ENCODE peak calls at places on chromosomes 6 and 20, in nine cellular contexts. A is cardiac fibroblast, G is smooth muscle cell of the brain vasculature, Q is heart left ventricle, E is cerebellar cortex, X is Panc1, J is GM06990, I is T-helper 1 cell, R is left kidney. D is an unnamed sample.

GRCh38 chr6:115544765-115545409 is 515.8 kb downstream of the FRK start:
- DNase-seq in G (no peak), X (no peak), J (no peak), R (no peak), Q (peak; percentile 23), E (no peak), I (no peak), A (no peak), D (no peak)

GRCh38 chr20:20568604-20569205 is 143.7 kb downstream of the RALGAPA2 start:
- DNase-seq in R (peak; percentile 60), A (peak; percentile 65), G (peak; percentile 17), E (peak; percentile 77), I (no peak), J (no peak), Q (no peak), X (peak; percentile 25), D (no peak)

GRCh38 chr20:46708172-46708860 is 1.1 kb upstream of the SLC2A10 start:
- DNase-seq in E (no peak), Q (no peak), I (no peak), X (no peak), G (no peak), J (no peak), R (peak; percentile 66), A (no peak), D (no peak)

GRCh38 chr6:6003334-6004146 is 3.2 kb downstream of the NRN1 start:
- DNase-seq in E (peak; percentile 74), Q (peak; percentile 60), R (peak; percentile 78), I (no peak), J (no peak), A (no peak), G (no peak), X (no peak), D (no peak)

GRCh38 chr6:142833054-142833453 is 111.9 kb downstream of the HIVEP2 start:
- DNase-seq in R (no peak), E (no peak), J (no peak), G (no peak), Q (no peak), I (no peak), X (peak; percentile 84), A (peak; percentile 79), D (peak; percentile 88)

GRCh38 chr6:29953001-29953436 is 10.7 kb downstream of the HLA-A start:
- DNase-seq in R (no peak), A (peak; percentile 75), G (no peak), I (no peak), X (no peak), J (no peak), E (no peak), Q (no peak), D (peak; percentile 65)

GRCh38 chr20:25259788-25260254 is 11.9 kb downstream of the PYGB start:
- DNase-seq in E (no peak), J (no peak), R (no peak), A (no peak), X (no peak), G (no peak), Q (no peak), I (no peak), D (no peak)

GRCh38 chr6:43268348-43268685 is 25.0 kb downstream of the TTBK1 start:
- DNase-seq in A (no peak), Q (peak; percentile 71), R (no peak), X (no peak), I (no peak), G (no peak), E (peak; percentile 66), J (no peak), D (no peak)

GRCh38 chr6:151154418-151154817 is 85.3 kb upstream of the AKAP12 start:
- DNase-seq in A (peak; percentile 52), Q (peak; percentile 33), I (no peak), R (peak; percentile 60), J (no peak), X (no peak), G (no peak), E (no peak), D (no peak)

GRCh38 chr20:32168184-32168910 is 39.2 kb downstream of the PLAGL2 start:
- DNase-seq in Q (no peak), A (peak; percentile 72), I (no peak), R (peak; percentile 85), E (no peak), J (no peak), X (no peak), G (no peak), D (no peak)

GRCh38 chr6:160788806-160789205 is 86.8 kb downstream of the PLG start:
- DNase-seq in R (no peak), Q (no peak), A (no peak), I (no peak), E (no peak), X (no peak), G (no peak), J (no peak), D (no peak)

GRCh38 chr6:17169291-17169690 is 67.4 kb downstream of the STMND1 start:
- DNase-seq in G (peak; percentile 20), E (no peak), Q (no peak), I (no peak), R (no peak), J (no peak), X (no peak), A (peak; percentile 44), D (no peak)

GRCh38 chr6:53483423-53484353 is 61.2 kb downstream of the GCLC start:
- DNase-seq in X (no peak), J (peak; percentile 41), Q (peak; percentile 61), E (no peak), R (peak; percentile 37), I (no peak), A (peak; percentile 63), G (no peak), D (no peak)

GRCh38 chr6:152271681-152272464 is 365.3 kb downstream of the SYNE1 start:
- DNase-seq in E (no peak), G (no peak), Q (peak; percentile 57), X (no peak), R (peak; percentile 9), I (no peak), J (peak; percentile 15), A (peak; percentile 74), D (peak; percentile 22)

GRCh38 chr6:144066745-144067484 is 28.5 kb downstream of the SF3B5 start:
- DNase-seq in A (no peak), R (peak; percentile 3), J (peak; percentile 59), X (no peak), Q (no peak), G (no peak), I (no peak), E (no peak), D (no peak)

GRCh38 chr20:24034820-24035219 is 46.2 kb upstream of the GGTLC1 start:
- DNase-seq in E (no peak), A (peak; percentile 12), X (no peak), R (no peak), G (no peak), Q (no peak), I (no peak), J (no peak), D (no peak)

GRCh38 chr6:26260110-26260637 is 104.8 kb upstream of the BTN3A2 start:
- DNase-seq in R (no peak), I (no peak), G (no peak), Q (no peak), A (no peak), X (no peak), J (no peak), E (no peak), D (no peak)

GRCh38 chr6:158016571-158017383 is 35.1 kb downstream of the SYNJ2 start:
- DNase-seq in A (no peak), I (no peak), J (no peak), X (no peak), E (peak; percentile 50), Q (no peak), G (no peak), R (no peak), D (no peak)

GRCh38 chr6:2209226-2209809 is 36.1 kb downstream of the GMDS start:
- DNase-seq in G (no peak), E (peak; percentile 64), J (no peak), X (peak; percentile 59), R (peak; percentile 75), I (no peak), Q (no peak), A (peak; percentile 34), D (no peak)

GRCh38 chr6:156390621-156391378 is 386.4 kb upstream of the ARID1B start:
- DNase-seq in Q (no peak), J (no peak), X (no peak), E (peak; percentile 17), A (no peak), G (no peak), R (no peak), I (no peak), D (no peak)

GRCh38 chr20:35947489-35947888 is 6.8 kb downstream of the SCAND1 start:
- DNase-seq in E (peak; percentile 20), A (peak; percentile 18), J (peak; percentile 23), I (no peak), X (no peak), R (peak; percentile 44), Q (no peak), G (no peak), D (no peak)

GRCh38 chr6:28424163-28424562 is 19.1 kb downstream of the ZSCAN23 start:
- DNase-seq in G (no peak), I (no peak), A (no peak), R (no peak), J (no peak), E (no peak), Q (no peak), X (no peak), D (no peak)

GRCh38 chr6:113742342-113742741 is 114.8 kb upstream of the MARCKS start:
- DNase-seq in I (no peak), R (no peak), J (no peak), A (peak; percentile 49), X (no peak), G (no peak), E (no peak), Q (no peak), D (no peak)

D was measured in HS-5.